ENCODE peak calls at places on chromosomes 5 and 9, in six cellular contexts. One of them, this sample, is unnamed.

GRCh38 chr5:179340465-179340864 is 4.8 kb downstream of the ADAMTS2 start:
- DNase-seq in transverse colon: no peak
- DNase-seq in fibroblast of mammary gland: no peak
- DNase-seq in AG09309: no peak
- DNase-seq in PC-9: no peak
- DNase-seq in retinal pigment epithelial cell: no peak
- DNase-seq in this sample: no peak

GRCh38 chr5:39423331-39423751 is 1.4 kb downstream of the DAB2 start:
- DNase-seq in PC-9: no peak
- DNase-seq in AG09309: no peak
- DNase-seq in fibroblast of mammary gland: peak; percentile 30
- DNase-seq in retinal pigment epithelial cell: no peak
- DNase-seq in transverse colon: peak; percentile 31
- DNase-seq in this sample: no peak

GRCh38 chr9:92609142-92609500 is 60.8 kb downstream of the IPPK start:
- DNase-seq in fibroblast of mammary gland: no peak
- DNase-seq in retinal pigment epithelial cell: no peak
- DNase-seq in AG09309: no peak
- DNase-seq in transverse colon: no peak
- DNase-seq in PC-9: no peak
- DNase-seq in this sample: no peak

GRCh38 chr9:127586537-127586936 is 25.5 kb upstream of the STXBP1 start:
- DNase-seq in fibroblast of mammary gland: peak; percentile 82
- DNase-seq in AG09309: no peak
- DNase-seq in PC-9: peak; percentile 82
- DNase-seq in retinal pigment epithelial cell: no peak
- DNase-seq in transverse colon: peak; percentile 85
- DNase-seq in this sample: peak; percentile 68

GRCh38 chr5:90939208-90939607 is 380.6 kb downstream of the ADGRV1 start:
- DNase-seq in fibroblast of mammary gland: no peak
- DNase-seq in AG09309: no peak
- DNase-seq in PC-9: no peak
- DNase-seq in retinal pigment epithelial cell: peak; percentile 65
- DNase-seq in transverse colon: no peak
- DNase-seq in this sample: no peak

GRCh38 chr5:90184764-90185163 is 224.8 kb downstream of the CETN3 start:
- DNase-seq in PC-9: no peak
- DNase-seq in transverse colon: no peak
- DNase-seq in AG09309: no peak
- DNase-seq in retinal pigment epithelial cell: no peak
- DNase-seq in fibroblast of mammary gland: no peak
- DNase-seq in this sample: no peak

GRCh38 chr9:126635061-126635460 is 21.3 kb downstream of the LMX1B start:
- DNase-seq in AG09309: no peak
- DNase-seq in retinal pigment epithelial cell: no peak
- DNase-seq in fibroblast of mammary gland: no peak
- DNase-seq in transverse colon: no peak
- DNase-seq in PC-9: no peak
- DNase-seq in this sample: no peak

GRCh38 chr9:83047839-83048775 is 14.8 kb downstream of the RASEF start:
- DNase-seq in transverse colon: peak; percentile 22
- DNase-seq in retinal pigment epithelial cell: peak; percentile 94
- DNase-seq in AG09309: no peak
- DNase-seq in PC-9: no peak
- DNase-seq in fibroblast of mammary gland: peak; percentile 73
- DNase-seq in this sample: no peak

GRCh38 chr5:16933337-16933736 is 2.8 kb downstream of the MYO10 start:
- DNase-seq in AG09309: no peak
- DNase-seq in retinal pigment epithelial cell: no peak
- DNase-seq in PC-9: no peak
- DNase-seq in transverse colon: no peak
- DNase-seq in fibroblast of mammary gland: no peak
- DNase-seq in this sample: no peak

GRCh38 chr5:79297661-79298060 is 61.7 kb downstream of the JMY start:
- DNase-seq in AG09309: no peak
- DNase-seq in transverse colon: no peak
- DNase-seq in retinal pigment epithelial cell: no peak
- DNase-seq in PC-9: no peak
- DNase-seq in fibroblast of mammary gland: no peak
- DNase-seq in this sample: peak; percentile 11

GRCh38 chr5:80408976-80409926 is 1.4 kb downstream of the ZFYVE16 start:
- DNase-seq in PC-9: no peak
- DNase-seq in retinal pigment epithelial cell: no peak
- DNase-seq in fibroblast of mammary gland: peak; percentile 21
- DNase-seq in transverse colon: no peak
- DNase-seq in AG09309: no peak
- DNase-seq in this sample: no peak

GRCh38 chr9:105994970-105995369 is 300.6 kb downstream of the TMEM38B start:
- DNase-seq in PC-9: no peak
- DNase-seq in fibroblast of mammary gland: peak; percentile 25
- DNase-seq in retinal pigment epithelial cell: no peak
- DNase-seq in transverse colon: no peak
- DNase-seq in AG09309: no peak
- DNase-seq in this sample: no peak

GRCh38 chr9:98066235-98066634 is 9.7 kb downstream of the NANS start:
- DNase-seq in retinal pigment epithelial cell: no peak
- DNase-seq in transverse colon: no peak
- DNase-seq in fibroblast of mammary gland: no peak
- DNase-seq in PC-9: no peak
- DNase-seq in AG09309: no peak
- DNase-seq in this sample: no peak

GRCh38 chr9:101485873-101486692 is 47.6 kb upstream of the RNF20 start:
- DNase-seq in retinal pigment epithelial cell: no peak
- DNase-seq in fibroblast of mammary gland: peak; percentile 27
- DNase-seq in AG09309: no peak
- DNase-seq in transverse colon: peak; percentile 67
- DNase-seq in PC-9: no peak
- DNase-seq in this sample: no peak

GRCh38 chr9:120265791-120266190 is 314.2 kb downstream of the CDK5RAP2 start:
- DNase-seq in retinal pigment epithelial cell: no peak
- DNase-seq in transverse colon: no peak
- DNase-seq in PC-9: no peak
- DNase-seq in AG09309: no peak
- DNase-seq in fibroblast of mammary gland: peak; percentile 27
- DNase-seq in this sample: no peak

GRCh38 chr9:86126998-86127972 is 27.9 kb upstream of the GOLM1 start:
- DNase-seq in fibroblast of mammary gland: peak; percentile 86
- DNase-seq in retinal pigment epithelial cell: peak; percentile 83
- DNase-seq in transverse colon: peak; percentile 80
- DNase-seq in AG09309: peak; percentile 33
- DNase-seq in PC-9: peak; percentile 97
- DNase-seq in this sample: peak; percentile 13

GRCh38 chr5:92553326-92553725 is 1027.7 kb downstream of the NR2F1-AS1 start:
- DNase-seq in retinal pigment epithelial cell: no peak
- DNase-seq in fibroblast of mammary gland: no peak
- DNase-seq in AG09309: no peak
- DNase-seq in transverse colon: no peak
- DNase-seq in PC-9: no peak
- DNase-seq in this sample: no peak

GRCh38 chr5:72558383-72558782 is 51.2 kb upstream of the ZNF366 start:
- DNase-seq in fibroblast of mammary gland: no peak
- DNase-seq in retinal pigment epithelial cell: no peak
- DNase-seq in transverse colon: no peak
- DNase-seq in PC-9: no peak
- DNase-seq in AG09309: no peak
- DNase-seq in this sample: no peak

GRCh38 chr9:117645245-117645636 is 59.0 kb upstream of the TLR4 start:
- DNase-seq in PC-9: no peak
- DNase-seq in retinal pigment epithelial cell: no peak
- DNase-seq in fibroblast of mammary gland: no peak
- DNase-seq in transverse colon: no peak
- DNase-seq in AG09309: no peak
- DNase-seq in this sample: no peak

GRCh38 chr5:96572864-96573512 is 89.2 kb upstream of the CAST start:
- DNase-seq in retinal pigment epithelial cell: no peak
- DNase-seq in transverse colon: no peak
- DNase-seq in AG09309: peak; percentile 73
- DNase-seq in fibroblast of mammary gland: peak; percentile 99
- DNase-seq in PC-9: peak; percentile 5
- DNase-seq in this sample: no peak

GRCh38 chr5:73119492-73120157 is 750 bp upstream of the TMEM171 start:
- DNase-seq in transverse colon: peak; percentile 75
- DNase-seq in fibroblast of mammary gland: peak; percentile 8
- DNase-seq in PC-9: peak; percentile 59
- DNase-seq in AG09309: no peak
- DNase-seq in retinal pigment epithelial cell: no peak
- DNase-seq in this sample: peak; percentile 24

GRCh38 chr9:75274781-75275180 is 186.5 kb downstream of the OSTF1 start:
- DNase-seq in fibroblast of mammary gland: no peak
- DNase-seq in AG09309: no peak
- DNase-seq in transverse colon: no peak
- DNase-seq in retinal pigment epithelial cell: no peak
- DNase-seq in PC-9: no peak
- DNase-seq in this sample: no peak

GRCh38 chr5:10432059-10433008 is 9.3 kb upstream of the ROPN1L start:
- DNase-seq in retinal pigment epithelial cell: no peak
- DNase-seq in AG09309: no peak
- DNase-seq in transverse colon: no peak
- DNase-seq in PC-9: no peak
- DNase-seq in fibroblast of mammary gland: no peak
- DNase-seq in this sample: no peak

GRCh38 chr5:21244982-21245381 is 1257.0 kb upstream of the CDH18 start:
- DNase-seq in PC-9: no peak
- DNase-seq in AG09309: no peak
- DNase-seq in fibroblast of mammary gland: no peak
- DNase-seq in transverse colon: no peak
- DNase-seq in retinal pigment epithelial cell: no peak
- DNase-seq in this sample: no peak

GRCh38 chr5:78224358-78224757 is 70.1 kb downstream of the AP3B1 start:
- DNase-seq in AG09309: no peak
- DNase-seq in retinal pigment epithelial cell: no peak
- DNase-seq in fibroblast of mammary gland: no peak
- DNase-seq in PC-9: no peak
- DNase-seq in transverse colon: no peak
- DNase-seq in this sample: no peak

GRCh38 chr5:78221467-78221866 is 73.0 kb downstream of the AP3B1 start:
- DNase-seq in PC-9: no peak
- DNase-seq in transverse colon: no peak
- DNase-seq in fibroblast of mammary gland: no peak
- DNase-seq in retinal pigment epithelial cell: no peak
- DNase-seq in AG09309: no peak
- DNase-seq in this sample: no peak

DNA sequence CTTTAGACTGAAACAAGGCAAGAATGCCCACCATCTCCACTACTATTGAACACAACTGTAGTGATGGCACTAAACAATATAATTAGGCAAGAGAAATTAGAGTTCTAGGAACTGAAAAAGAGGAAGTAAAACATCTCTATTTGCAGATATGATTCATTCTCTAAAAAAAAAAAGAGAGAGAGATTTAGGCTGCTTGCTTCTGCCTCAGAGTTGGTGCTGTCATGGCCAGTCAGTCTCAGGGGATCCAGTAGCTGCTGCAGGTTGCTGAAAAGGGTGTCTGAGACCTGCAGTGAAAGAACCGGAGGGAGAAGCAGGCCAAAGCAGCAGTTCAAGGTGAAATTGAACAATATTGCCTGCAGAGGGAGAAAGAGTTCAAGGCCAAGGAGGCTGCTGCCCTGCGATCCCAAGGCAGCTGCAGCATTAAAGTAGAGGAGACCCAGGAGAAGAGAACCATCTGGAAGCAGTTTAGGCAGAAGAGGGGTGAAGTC is 72.5 kb downstream of the AP3B1 start:
- DNase-seq in retinal pigment epithelial cell: no peak
- DNase-seq in fibroblast of mammary gland: peak; percentile 20
- DNase-seq in PC-9: no peak
- DNase-seq in AG09309: no peak
- DNase-seq in transverse colon: peak; percentile 15
- DNase-seq in this sample: peak; percentile 94
- TF ChIP-seq CTCF in retinal pigment epithelial cell: no peak
- TF ChIP-seq CTCF in fibroblast of mammary gland: peak; percentile 18
- TF ChIP-seq CTCF in PC-9: no peak
- TF ChIP-seq CTCF in AG09309: peak; percentile 43
- TF ChIP-seq CTCF in transverse colon: no peak
- TF ChIP-seq CTCF in this sample: peak; percentile 38

DNA sequence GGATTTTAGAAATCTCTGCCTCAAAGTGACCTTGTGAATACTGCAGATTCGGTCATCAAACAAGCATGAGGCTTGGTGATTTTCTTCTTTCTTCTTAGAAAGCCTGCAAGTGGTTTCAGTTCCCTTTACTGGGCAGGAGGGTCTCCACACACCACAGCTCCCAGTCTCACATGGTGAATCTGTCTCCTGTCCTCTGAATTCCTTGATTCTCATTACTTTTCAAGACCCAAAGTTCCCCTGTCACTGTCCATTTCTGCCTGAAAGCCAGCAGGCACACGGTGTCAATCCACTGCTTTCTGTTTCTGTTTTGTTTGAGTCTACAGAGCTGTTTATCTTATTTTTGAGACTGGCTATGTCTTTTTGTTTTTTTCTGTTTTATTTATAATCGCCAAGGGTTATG is 14.2 kb downstream of the HSPB3 start:
- DNase-seq in transverse colon: no peak
- DNase-seq in fibroblast of mammary gland: peak; percentile 21
- DNase-seq in retinal pigment epithelial cell: no peak
- DNase-seq in PC-9: no peak
- DNase-seq in AG09309: no peak
- DNase-seq in this sample: peak; percentile 55
- H3K4me3 ChIP-seq in transverse colon: peak overlapping the region; percentile 22
- H3K4me3 ChIP-seq in fibroblast of mammary gland: peak overlapping the region; percentile 29
- H3K4me3 ChIP-seq in retinal pigment epithelial cell: no peak overlapping the region
- H3K4me3 ChIP-seq in PC-9: no peak overlapping the region
- H3K4me3 ChIP-seq in AG09309: peak overlapping the region; percentile 35
- H3K4me3 ChIP-seq in this sample: peak overlapping the region; percentile 26

GRCh38 chr5:158947831-158948230 is 151.9 kb downstream of the EBF1 start:
- DNase-seq in retinal pigment epithelial cell: no peak
- DNase-seq in transverse colon: no peak
- DNase-seq in AG09309: no peak
- DNase-seq in PC-9: no peak
- DNase-seq in fibroblast of mammary gland: peak; percentile 22
- DNase-seq in this sample: no peak

GRCh38 chr5:158940977-158941376 is 158.7 kb downstream of the EBF1 start:
- DNase-seq in PC-9: no peak
- DNase-seq in AG09309: no peak
- DNase-seq in transverse colon: no peak
- DNase-seq in retinal pigment epithelial cell: no peak
- DNase-seq in fibroblast of mammary gland: no peak
- DNase-seq in this sample: no peak

GRCh38 chr5:158942217-158942616 is 157.5 kb downstream of the EBF1 start:
- DNase-seq in transverse colon: no peak
- DNase-seq in AG09309: no peak
- DNase-seq in retinal pigment epithelial cell: no peak
- DNase-seq in PC-9: no peak
- DNase-seq in fibroblast of mammary gland: peak; percentile 28
- DNase-seq in this sample: no peak

GRCh38 chr5:158943057-158943456 is 156.7 kb downstream of the EBF1 start:
- DNase-seq in fibroblast of mammary gland: peak; percentile 99
- DNase-seq in PC-9: no peak
- DNase-seq in AG09309: peak; percentile 83
- DNase-seq in transverse colon: no peak
- DNase-seq in retinal pigment epithelial cell: peak; percentile 20
- DNase-seq in this sample: peak; percentile 24

GRCh38 chr5:158943569-158943968 is 156.1 kb downstream of the EBF1 start:
- DNase-seq in fibroblast of mammary gland: peak; percentile 14
- DNase-seq in PC-9: no peak
- DNase-seq in transverse colon: no peak
- DNase-seq in retinal pigment epithelial cell: no peak
- DNase-seq in AG09309: no peak
- DNase-seq in this sample: no peak
- TF ChIP-seq CTCF in fibroblast of mammary gland: no peak
- TF ChIP-seq CTCF in PC-9: no peak
- TF ChIP-seq CTCF in transverse colon: no peak
- TF ChIP-seq CTCF in retinal pigment epithelial cell: peak; percentile 22
- TF ChIP-seq CTCF in AG09309: no peak
- TF ChIP-seq CTCF in this sample: no peak

GRCh38 chr5:176743136-176743827 is 67.1 kb upstream of the UNC5A start:
- DNase-seq in retinal pigment epithelial cell: no peak
- DNase-seq in PC-9: no peak
- DNase-seq in fibroblast of mammary gland: no peak
- DNase-seq in AG09309: no peak
- DNase-seq in transverse colon: no peak
- DNase-seq in this sample: no peak
- H3K4me3 ChIP-seq in retinal pigment epithelial cell: no peak overlapping the region
- H3K4me3 ChIP-seq in PC-9: no peak overlapping the region
- H3K4me3 ChIP-seq in fibroblast of mammary gland: no peak overlapping the region
- H3K4me3 ChIP-seq in AG09309: no peak overlapping the region
- H3K4me3 ChIP-seq in transverse colon: peak overlapping the region; percentile 1
- H3K4me3 ChIP-seq in this sample: no peak overlapping the region

This sample was measured in GM12865.